ENCODE peak calls at places on chromosomes 3 and 15, in four cellular contexts. One of them, this sample, is unnamed.

GRCh38 chr15:67981848-67982247 is 72.3 kb upstream of the PIAS1 start:
- DNase-seq in lung: no peak
- DNase-seq in NCI-H524 treated with DMSO at 0.1 percent for 48 hours: no peak
- DNase-seq in stimulated activated CD4-positive, alpha-beta T cell treated with anti-CD3 and anti-CD28 coated beads, Interleukin-1b, Interleukin-23, amount 100 ng/mL, for 48 hours: no peak
- DNase-seq in this sample: no peak

GRCh38 chr3:127387119-127387518 is 99.3 kb upstream of the PRR20G start:
- DNase-seq in lung: no peak
- DNase-seq in NCI-H524 treated with DMSO at 0.1 percent for 48 hours: no peak
- DNase-seq in stimulated activated CD4-positive, alpha-beta T cell treated with anti-CD3 and anti-CD28 coated beads, Interleukin-1b, Interleukin-23, amount 100 ng/mL, for 48 hours: no peak
- DNase-seq in this sample: no peak

GRCh38 chr3:172194702-172195392 is 155.5 kb downstream of the FNDC3B start:
- DNase-seq in lung: no peak
- DNase-seq in NCI-H524 treated with DMSO at 0.1 percent for 48 hours: no peak
- DNase-seq in stimulated activated CD4-positive, alpha-beta T cell treated with anti-CD3 and anti-CD28 coated beads, Interleukin-1b, Interleukin-23, amount 100 ng/mL, for 48 hours: no peak
- DNase-seq in this sample: peak; percentile 60

GRCh38 chr3:109275702-109276293 is 40.5 kb downstream of the DPPA2 start:
- DNase-seq in lung: no peak
- DNase-seq in NCI-H524 treated with DMSO at 0.1 percent for 48 hours: peak; percentile 28
- DNase-seq in stimulated activated CD4-positive, alpha-beta T cell treated with anti-CD3 and anti-CD28 coated beads, Interleukin-1b, Interleukin-23, amount 100 ng/mL, for 48 hours: no peak
- DNase-seq in this sample: no peak

GRCh38 chr15:74314897-74315438 is 52.5 kb downstream of the CYP11A1 start:
- DNase-seq in lung: no peak
- DNase-seq in NCI-H524 treated with DMSO at 0.1 percent for 48 hours: no peak
- DNase-seq in stimulated activated CD4-positive, alpha-beta T cell treated with anti-CD3 and anti-CD28 coated beads, Interleukin-1b, Interleukin-23, amount 100 ng/mL, for 48 hours: peak; percentile 29
- DNase-seq in this sample: no peak

GRCh38 chr3:28476764-28477163 is 128.1 kb upstream of the AZI2 start:
- DNase-seq in lung: no peak
- DNase-seq in NCI-H524 treated with DMSO at 0.1 percent for 48 hours: no peak
- DNase-seq in stimulated activated CD4-positive, alpha-beta T cell treated with anti-CD3 and anti-CD28 coated beads, Interleukin-1b, Interleukin-23, amount 100 ng/mL, for 48 hours: no peak
- DNase-seq in this sample: no peak

GRCh38 chr3:42708611-42709151 is 6.1 kb upstream of the HHATL start:
- DNase-seq in lung: no peak
- DNase-seq in NCI-H524 treated with DMSO at 0.1 percent for 48 hours: no peak
- DNase-seq in stimulated activated CD4-positive, alpha-beta T cell treated with anti-CD3 and anti-CD28 coated beads, Interleukin-1b, Interleukin-23, amount 100 ng/mL, for 48 hours: no peak
- DNase-seq in this sample: no peak

GRCh38 chr3:177037241-177037640 is 160.0 kb downstream of the TBL1XR1 start:
- DNase-seq in lung: no peak
- DNase-seq in NCI-H524 treated with DMSO at 0.1 percent for 48 hours: no peak
- DNase-seq in stimulated activated CD4-positive, alpha-beta T cell treated with anti-CD3 and anti-CD28 coated beads, Interleukin-1b, Interleukin-23, amount 100 ng/mL, for 48 hours: no peak
- DNase-seq in this sample: no peak

GRCh38 chr15:73763893-73764292 is 10.7 kb upstream of the INSYN1 start:
- DNase-seq in lung: no peak
- DNase-seq in NCI-H524 treated with DMSO at 0.1 percent for 48 hours: no peak
- DNase-seq in stimulated activated CD4-positive, alpha-beta T cell treated with anti-CD3 and anti-CD28 coated beads, Interleukin-1b, Interleukin-23, amount 100 ng/mL, for 48 hours: no peak
- DNase-seq in this sample: no peak

GRCh38 chr3:102059145-102059943 is 210.0 kb downstream of the NFKBIZ start:
- DNase-seq in lung: no peak
- DNase-seq in NCI-H524 treated with DMSO at 0.1 percent for 48 hours: no peak
- DNase-seq in stimulated activated CD4-positive, alpha-beta T cell treated with anti-CD3 and anti-CD28 coated beads, Interleukin-1b, Interleukin-23, amount 100 ng/mL, for 48 hours: no peak
- DNase-seq in this sample: no peak

GRCh38 chr15:57470543-57470942 is 94.2 kb downstream of the CGNL1 start:
- DNase-seq in lung: no peak
- DNase-seq in NCI-H524 treated with DMSO at 0.1 percent for 48 hours: no peak
- DNase-seq in stimulated activated CD4-positive, alpha-beta T cell treated with anti-CD3 and anti-CD28 coated beads, Interleukin-1b, Interleukin-23, amount 100 ng/mL, for 48 hours: no peak
- DNase-seq in this sample: no peak

GRCh38 chr3:154972951-154973350 is 107.2 kb upstream of the MME start:
- DNase-seq in lung: no peak
- DNase-seq in NCI-H524 treated with DMSO at 0.1 percent for 48 hours: no peak
- DNase-seq in stimulated activated CD4-positive, alpha-beta T cell treated with anti-CD3 and anti-CD28 coated beads, Interleukin-1b, Interleukin-23, amount 100 ng/mL, for 48 hours: no peak
- DNase-seq in this sample: no peak

GRCh38 chr3:49841126-49841525 is 15.2 kb downstream of the TRAIP start:
- DNase-seq in lung: no peak
- DNase-seq in NCI-H524 treated with DMSO at 0.1 percent for 48 hours: peak; percentile 8
- DNase-seq in stimulated activated CD4-positive, alpha-beta T cell treated with anti-CD3 and anti-CD28 coated beads, Interleukin-1b, Interleukin-23, amount 100 ng/mL, for 48 hours: no peak
- DNase-seq in this sample: no peak

GRCh38 chr3:36989000-36989399 is 3.9 kb downstream of the EPM2AIP1 start:
- DNase-seq in lung: no peak
- DNase-seq in NCI-H524 treated with DMSO at 0.1 percent for 48 hours: no peak
- DNase-seq in stimulated activated CD4-positive, alpha-beta T cell treated with anti-CD3 and anti-CD28 coated beads, Interleukin-1b, Interleukin-23, amount 100 ng/mL, for 48 hours: no peak
- DNase-seq in this sample: no peak

This sample was measured in NCI-H1417 treated with DMSO at 0.1 percent for 48 hours.